ENCODE peak calls at places on chromosomes 6 and 20, in six cellular contexts. K is tibial artery, X is lower leg skin, J is spleen, M is psoas muscle, H is endodermal cell. D is an unnamed sample.
A peak's percentile ranks its signal among the peaks of the same experiment; 100 is the strongest.

GRCh38 chr6:140345935-140346334 is 971.5 kb upstream of the CITED2 start:
- DNase-seq in M (no peak), K (no peak), J (no peak), H (no peak), X (no peak), D (no peak)

GRCh38 chr6:28977351-28978136 is 27.6 kb downstream of the ZNF311 start:
- DNase-seq in H (peak; percentile 79), K (no peak), J (peak; percentile 81), M (peak; percentile 27), X (no peak), D (no peak)

GRCh38 chr20:51769941-51770615 is 1.9 kb upstream of the ATP9A start:
- DNase-seq in H (no peak), X (no peak), J (no peak), K (no peak), M (no peak), D (no peak)

GRCh38 chr6:119052985-119053384 is 25.5 kb downstream of the FAM184A start:
- DNase-seq in X (no peak), H (no peak), J (no peak), K (no peak), M (no peak), D (no peak)

GRCh38 chr6:54718541-54719023 is 128.0 kb upstream of the FAM83B start:
- DNase-seq in M (no peak), K (no peak), X (no peak), H (no peak), J (no peak), D (no peak)

GRCh38 chr6:51352506-51353029 is 533.9 kb downstream of the TFAP2B start:
- DNase-seq in H (no peak), K (no peak), M (no peak), J (no peak), X (no peak), D (no peak)

GRCh38 chr6:143607959-143608358 is 69.8 kb upstream of the PHACTR2 start:
- DNase-seq in X (no peak), K (no peak), H (no peak), M (no peak), J (no peak), D (no peak)

GRCh38 chr20:16098890-16099639 is 474.2 kb downstream of the KIF16B start:
- DNase-seq in M (no peak), X (no peak), K (no peak), H (no peak), J (no peak), D (no peak)

GRCh38 chr6:96304997-96305396 is 216.6 kb upstream of the UFL1 start:
- DNase-seq in K (no peak), J (no peak), X (no peak), M (no peak), H (no peak), D (no peak)

GRCh38 chr6:17281497-17282481 is 628 bp downstream of the RBM24 start:
- DNase-seq in X (peak; percentile 13), M (no peak), H (peak; percentile 74), J (no peak), K (peak; percentile 69), D (peak; percentile 76)

GRCh38 chr6:108574457-108575149 is 13.9 kb downstream of the FOXO3 start:
- DNase-seq in H (no peak), X (no peak), J (no peak), K (no peak), M (no peak), D (no peak)

GRCh38 chr6:81906709-81907204 is 154.3 kb upstream of the TENT5A start:
- DNase-seq in M (no peak), X (no peak), H (no peak), K (no peak), J (no peak), D (no peak)

GRCh38 chr6:89299451-89299850 is 15.6 kb downstream of the GABRR2 start:
- DNase-seq in H (no peak), X (no peak), J (no peak), K (no peak), M (no peak), D (no peak)

GRCh38 chr20:61846074-61846473 is 219.6 kb downstream of the TAF4 start:
- DNase-seq in J (peak; percentile 40), K (no peak), H (no peak), M (no peak), X (no peak), D (no peak)

GRCh38 chr6:158837684-158838625 is 18.8 kb upstream of the EZR start:
- DNase-seq in M (no peak), X (no peak), J (no peak), H (peak; percentile 58), K (no peak), D (no peak)

GRCh38 chr20:34537651-34538050 is 20.9 kb upstream of the MAP1LC3A start:
- DNase-seq in H (no peak), X (no peak), J (peak; percentile 61), M (no peak), K (no peak), D (no peak)

GRCh38 chr6:159989882-159990480 is 21.1 kb downstream of the IGF2R start:
- DNase-seq in J (no peak), H (no peak), K (no peak), X (no peak), M (no peak), D (no peak)

GRCh38 chr6:151092561-151092960 is 147.2 kb upstream of the AKAP12 start:
- DNase-seq in K (peak; percentile 12), X (no peak), H (peak; percentile 2), J (no peak), M (no peak), D (no peak)

GRCh38 chr20:19973920-19974620 is 43.1 kb upstream of the NAA20 start:
- DNase-seq in K (peak; percentile 96), M (peak; percentile 78), H (no peak), X (peak; percentile 85), J (no peak), D (peak; percentile 91)

GRCh38 chr6:134482585-134483346 is 164.9 kb upstream of the SGK1 start:
- DNase-seq in M (peak; percentile 49), X (no peak), H (peak; percentile 53), J (no peak), K (peak; percentile 70), D (no peak)

GRCh38 chr6:11536795-11537194 is 754 bp upstream of the TMEM170B start:
- DNase-seq in H (peak; percentile 81), J (peak; percentile 81), X (no peak), M (no peak), K (no peak), D (no peak)

GRCh38 chr6:169800116-169800667 is 48.8 kb downstream of the ERMARD start:
- DNase-seq in H (peak; percentile 43), K (no peak), M (no peak), X (no peak), J (peak; percentile 32), D (peak; percentile 68)

GRCh38 chr6:85449818-85450577 is at the start of gene NT5E:
- DNase-seq in J (peak; percentile 91), K (peak; percentile 94), M (peak; percentile 80), H (peak; percentile 93), X (peak; percentile 41), D (peak; percentile 88)

GRCh38 chr20:34074101-34074760 is 37.8 kb downstream of the EIF2S2 start:
- DNase-seq in J (no peak), M (no peak), H (no peak), X (no peak), K (no peak), D (no peak)

GRCh38 chr20:23361651-23362391 is at the start of gene GZF1:
- DNase-seq in X (peak; percentile 97), J (peak; percentile 100), K (peak; percentile 100), M (peak; percentile 98), H (peak; percentile 99), D (peak; percentile 99)

GRCh38 chr6:118644007-118644406 is 7.4 kb downstream of the CEP85L start:
- DNase-seq in M (no peak), H (no peak), X (no peak), J (no peak), K (no peak), D (no peak)

GRCh38 chr6:160173806-160174205 is 52.2 kb downstream of the SLC22A1 start:
- DNase-seq in M (no peak), J (no peak), X (no peak), H (no peak), K (no peak), D (no peak)

GRCh38 chr20:63178889-63179751 is 36.8 kb downstream of the YTHDF1 start:
- DNase-seq in M (peak; percentile 29), H (peak; percentile 85), X (no peak), K (no peak), J (peak; percentile 87), D (no peak)

GRCh38 chr6:136922680-136922996 is 537 bp downstream of the SLC35D3 start:
- DNase-seq in X (no peak), M (no peak), J (no peak), K (no peak), H (no peak), D (no peak)

DNA sequence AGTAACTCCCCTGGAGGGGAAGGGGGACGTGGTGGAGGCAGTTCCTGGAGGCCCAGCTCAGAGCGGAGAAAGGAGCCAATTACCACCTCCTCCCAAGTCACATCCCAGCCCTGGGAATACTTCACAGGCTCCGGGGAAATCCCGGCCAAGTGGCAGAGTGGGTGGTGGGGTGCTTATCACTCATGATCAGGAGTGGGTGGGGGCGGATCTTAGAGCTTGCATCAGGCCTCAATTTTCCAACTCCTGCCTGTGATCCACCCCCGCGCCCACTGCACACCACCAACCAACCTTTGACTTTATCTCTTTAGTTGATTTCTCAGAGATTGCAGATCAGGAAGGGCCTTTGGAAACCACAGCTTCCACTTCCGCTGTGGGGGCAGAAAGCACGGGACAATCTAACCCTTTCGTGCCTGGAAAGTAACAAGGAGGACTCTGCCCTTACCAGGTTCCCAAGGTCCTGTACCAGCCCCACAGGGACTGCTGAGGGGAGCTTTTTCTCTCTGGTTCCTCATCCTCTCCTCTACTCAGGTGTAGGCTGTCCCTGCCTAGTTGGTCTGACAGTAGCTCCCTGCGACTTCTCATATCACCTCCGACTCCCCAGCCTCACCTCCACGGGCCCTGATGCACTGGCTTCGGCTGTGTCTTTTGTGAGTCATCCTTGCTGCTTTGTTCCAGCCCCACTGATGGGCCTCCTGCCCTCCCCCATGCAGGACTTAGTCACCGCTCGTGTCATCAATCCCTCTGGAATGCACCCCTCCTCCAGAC is 24.9 kb upstream of the IER3 start:
- DNase-seq in H (peak; percentile 92), M (peak; percentile 78), X (no peak), J (no peak), K (no peak), D (no peak)
- H3K4me3 ChIP-seq in H (no peak overlapping the region), M (no peak overlapping the region), X (no peak overlapping the region), J (no peak overlapping the region), K (no peak overlapping the region), D (no peak overlapping the region)

DNA sequence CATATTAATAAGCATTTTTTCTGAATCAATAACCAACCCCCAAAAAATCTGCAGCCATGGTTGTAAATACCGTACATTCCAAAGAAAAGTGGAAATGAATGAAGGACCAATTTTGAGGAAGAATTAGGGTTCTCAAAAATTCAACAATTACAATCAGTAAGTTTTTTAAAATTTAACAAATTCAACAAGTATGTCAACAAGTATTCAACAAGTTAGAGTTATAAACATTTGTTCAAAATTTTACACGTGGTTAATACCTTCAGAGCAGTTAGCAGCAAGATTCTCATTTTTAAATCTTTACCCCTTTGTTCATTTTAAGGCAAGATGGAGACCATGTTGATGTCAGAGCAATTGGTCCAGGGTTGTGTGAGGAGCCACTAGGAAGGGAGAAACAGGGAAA is 27.6 kb upstream of the ANKEF1 start:
- DNase-seq in X (no peak), H (no peak), M (no peak), K (no peak), J (no peak), D (no peak)
- H3K4me3 ChIP-seq in X (no peak overlapping the region), H (no peak overlapping the region), M (no peak overlapping the region), K (no peak overlapping the region), J (no peak overlapping the region), D (no peak overlapping the region)

GRCh38 chr6:43267619-43268347 is 24.5 kb downstream of the TTBK1 start:
- DNase-seq in H (peak; percentile 84), J (no peak), K (no peak), X (no peak), M (no peak), D (no peak)
- H3K4me3 ChIP-seq in H (peak overlapping the region; percentile 39), J (no peak overlapping the region), K (no peak overlapping the region), X (no peak overlapping the region), M (no peak overlapping the region), D (no peak overlapping the region)

GRCh38 chr6:5851261-5851757 is 155.4 kb downstream of the NRN1 start:
- DNase-seq in M (peak; percentile 41), X (no peak), K (no peak), H (peak; percentile 93), J (peak; percentile 88), D (no peak)
- H3K4me3 ChIP-seq in M (peak overlapping the region; percentile 57), X (no peak overlapping the region), K (peak overlapping the region; percentile 22), H (peak overlapping the region; percentile 78), J (peak overlapping the region; percentile 41), D (peak overlapping the region; percentile 65)

D was measured in coronary artery.